ENCODE peak calls at places on chromosomes 7 and 10, in six cellular contexts. One of them, this sample, is unnamed.

GRCh38 chr10:43195557-43195956 is 57.3 kb downstream of the CSGALNACT2 start:
- DNase-seq in transverse colon: no peak
- DNase-seq in stomach: no peak
- DNase-seq in prostate gland: no peak
- DNase-seq in heart left ventricle: no peak
- DNase-seq in IMR-90: no peak
- DNase-seq in this sample: no peak

GRCh38 chr10:103921750-103922195 is 3.8 kb upstream of the STN1 start:
- DNase-seq in prostate gland: no peak
- DNase-seq in transverse colon: peak
- DNase-seq in IMR-90: peak
- DNase-seq in stomach: peak
- DNase-seq in heart left ventricle: no peak
- DNase-seq in this sample: no peak

GRCh38 chr7:99679400-99680191 is at the start of gene CYP3A5:
- DNase-seq in prostate gland: peak
- DNase-seq in transverse colon: peak
- DNase-seq in heart left ventricle: no peak
- DNase-seq in IMR-90: no peak
- DNase-seq in stomach: peak
- DNase-seq in this sample: peak

GRCh38 chr7:104023100-104023499 is 33.6 kb upstream of the RELN start:
- DNase-seq in stomach: no peak
- DNase-seq in IMR-90: no peak
- DNase-seq in transverse colon: no peak
- DNase-seq in heart left ventricle: no peak
- DNase-seq in prostate gland: no peak
- DNase-seq in this sample: no peak

GRCh38 chr7:29866490-29866930 is 60.2 kb downstream of the WIPF3 start:
- DNase-seq in heart left ventricle: peak
- DNase-seq in transverse colon: no peak
- DNase-seq in IMR-90: peak
- DNase-seq in stomach: peak
- DNase-seq in prostate gland: no peak
- DNase-seq in this sample: no peak

GRCh38 chr7:46486264-46487206 is 565.5 kb upstream of the IGFBP3 start:
- DNase-seq in stomach: no peak
- DNase-seq in heart left ventricle: peak
- DNase-seq in IMR-90: peak
- DNase-seq in prostate gland: no peak
- DNase-seq in transverse colon: peak
- DNase-seq in this sample: peak

GRCh38 chr10:45376364-45376801 is 2.4 kb downstream of the ALOX5 start:
- DNase-seq in IMR-90: no peak
- DNase-seq in heart left ventricle: no peak
- DNase-seq in transverse colon: no peak
- DNase-seq in stomach: no peak
- DNase-seq in prostate gland: no peak
- DNase-seq in this sample: no peak

GRCh38 chr10:80144302-80145131 is 12.0 kb downstream of the PLAC9 start:
- DNase-seq in transverse colon: peak
- DNase-seq in prostate gland: peak
- DNase-seq in heart left ventricle: no peak
- DNase-seq in IMR-90: no peak
- DNase-seq in stomach: peak
- DNase-seq in this sample: no peak

GRCh38 chr10:27391325-27391724 is 112.8 kb upstream of the RAB18 start:
- DNase-seq in stomach: no peak
- DNase-seq in heart left ventricle: no peak
- DNase-seq in IMR-90: no peak
- DNase-seq in transverse colon: no peak
- DNase-seq in prostate gland: no peak
- DNase-seq in this sample: no peak

GRCh38 chr10:633279-634245 is 55.9 kb downstream of the DIP2C start:
- DNase-seq in IMR-90: no peak
- DNase-seq in prostate gland: no peak
- DNase-seq in transverse colon: no peak
- DNase-seq in stomach: peak
- DNase-seq in heart left ventricle: peak
- DNase-seq in this sample: no peak

GRCh38 chr10:42962120-42962901 is 114.6 kb upstream of the RET start:
- DNase-seq in transverse colon: peak
- DNase-seq in stomach: peak
- DNase-seq in heart left ventricle: no peak
- DNase-seq in IMR-90: no peak
- DNase-seq in prostate gland: no peak
- DNase-seq in this sample: no peak

GRCh38 chr10:102405108-102405561 is 9.6 kb downstream of the NFKB2 start:
- DNase-seq in prostate gland: no peak
- DNase-seq in heart left ventricle: no peak
- DNase-seq in stomach: no peak
- DNase-seq in transverse colon: no peak
- DNase-seq in IMR-90: no peak
- DNase-seq in this sample: no peak

GRCh38 chr10:102402512-102402896 is 7.0 kb downstream of the NFKB2 start:
- DNase-seq in stomach: no peak
- DNase-seq in heart left ventricle: no peak
- DNase-seq in IMR-90: no peak
- DNase-seq in transverse colon: no peak
- DNase-seq in prostate gland: no peak
- DNase-seq in this sample: no peak

GRCh38 chr10:102403115-102403514 is 7.6 kb downstream of the NFKB2 start:
- DNase-seq in stomach: no peak
- DNase-seq in heart left ventricle: no peak
- DNase-seq in prostate gland: no peak
- DNase-seq in IMR-90: no peak
- DNase-seq in transverse colon: no peak
- DNase-seq in this sample: no peak

GRCh38 chr10:102405632-102406031 is 10.1 kb downstream of the NFKB2 start:
- DNase-seq in IMR-90: no peak
- DNase-seq in transverse colon: no peak
- DNase-seq in heart left ventricle: no peak
- DNase-seq in prostate gland: no peak
- DNase-seq in stomach: no peak
- DNase-seq in this sample: no peak

DNA sequence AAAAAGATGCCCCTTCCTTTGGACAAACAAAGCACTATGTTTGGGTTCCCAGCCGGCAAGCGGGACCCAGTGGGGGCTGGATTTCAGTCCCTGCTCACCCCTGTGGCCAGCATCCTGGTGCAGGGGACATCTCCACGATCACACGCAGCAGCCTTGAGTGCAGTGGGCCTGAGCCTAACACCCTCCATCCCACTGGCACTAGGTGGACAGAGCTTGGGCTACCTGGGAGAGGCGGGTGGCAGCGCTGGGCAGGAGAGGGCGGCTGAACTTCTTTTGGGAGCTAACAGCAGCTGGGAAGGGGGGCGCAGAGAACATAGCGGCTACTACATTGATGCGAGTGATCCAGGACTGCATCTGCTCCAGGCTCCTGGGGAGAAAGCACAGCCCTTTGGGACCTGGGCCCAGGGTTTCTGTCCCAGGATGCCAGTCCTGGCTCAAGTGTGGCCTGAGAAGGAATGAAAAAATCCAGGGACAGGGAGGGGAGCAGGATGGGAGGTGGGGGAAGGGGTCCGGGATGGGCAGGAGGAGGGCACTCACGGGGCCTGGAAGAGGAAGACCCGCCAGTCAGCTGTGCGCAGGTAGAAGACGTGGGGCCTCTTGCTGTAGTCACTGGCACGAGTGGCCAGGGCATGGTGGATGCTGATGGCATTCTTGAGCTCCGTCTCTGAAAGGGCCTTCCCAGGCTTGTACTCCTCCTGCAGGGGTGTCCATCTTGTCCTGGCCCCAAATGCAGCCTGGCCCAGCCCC is 9.0 kb downstream of the NFKB2 start:
- DNase-seq in prostate gland: no peak
- DNase-seq in stomach: no peak
- DNase-seq in IMR-90: no peak
- DNase-seq in heart left ventricle: no peak
- DNase-seq in transverse colon: no peak
- DNase-seq in this sample: no peak
- TF ChIP-seq POLR2A in prostate gland: no peak
- TF ChIP-seq POLR2A in stomach: no peak
- TF ChIP-seq POLR2A in IMR-90: no peak
- TF ChIP-seq POLR2A in heart left ventricle: no peak
- TF ChIP-seq POLR2A in transverse colon: no peak
- TF ChIP-seq POLR2A in this sample: no peak

DNA sequence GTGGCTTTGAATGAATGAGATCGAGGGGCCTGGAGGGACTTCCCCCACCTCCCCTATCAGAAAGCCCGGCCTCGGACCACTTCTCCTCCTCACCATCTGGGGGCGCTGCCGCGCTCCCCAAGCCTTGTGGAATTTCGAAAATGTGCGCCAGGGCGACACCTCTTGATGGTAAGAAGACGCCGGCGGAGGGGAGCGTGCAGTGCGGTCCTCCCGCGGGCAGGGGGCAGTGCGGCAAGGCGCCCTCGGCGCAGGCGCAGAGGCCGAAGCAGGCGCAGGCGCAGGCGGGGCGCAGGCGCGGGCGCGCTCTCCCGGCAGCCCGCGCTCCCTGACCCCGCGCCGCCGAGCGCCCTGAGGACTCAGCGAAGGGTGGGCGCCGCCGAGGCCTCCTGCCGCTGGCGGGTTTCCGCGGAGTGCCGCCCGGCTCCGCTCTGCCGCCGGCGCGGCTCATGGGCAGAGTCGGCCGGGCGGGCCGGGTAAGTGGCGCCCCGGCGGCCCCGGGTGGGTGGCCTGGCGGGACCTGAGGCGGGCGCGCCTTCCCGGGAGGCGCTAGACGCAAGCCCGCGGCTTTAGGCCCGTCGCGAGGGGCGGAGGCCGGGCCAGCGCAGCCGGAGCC is at the start of gene RBM17:
- DNase-seq in stomach: peak
- DNase-seq in IMR-90: peak
- DNase-seq in prostate gland: peak
- DNase-seq in transverse colon: peak
- DNase-seq in heart left ventricle: peak
- DNase-seq in this sample: peak
- TF ChIP-seq POLR2A in stomach: no peak
- TF ChIP-seq POLR2A in IMR-90: peak
- TF ChIP-seq POLR2A in prostate gland: peak
- TF ChIP-seq POLR2A in transverse colon: no peak
- TF ChIP-seq POLR2A in heart left ventricle: peak
- TF ChIP-seq POLR2A in this sample: peak

DNA sequence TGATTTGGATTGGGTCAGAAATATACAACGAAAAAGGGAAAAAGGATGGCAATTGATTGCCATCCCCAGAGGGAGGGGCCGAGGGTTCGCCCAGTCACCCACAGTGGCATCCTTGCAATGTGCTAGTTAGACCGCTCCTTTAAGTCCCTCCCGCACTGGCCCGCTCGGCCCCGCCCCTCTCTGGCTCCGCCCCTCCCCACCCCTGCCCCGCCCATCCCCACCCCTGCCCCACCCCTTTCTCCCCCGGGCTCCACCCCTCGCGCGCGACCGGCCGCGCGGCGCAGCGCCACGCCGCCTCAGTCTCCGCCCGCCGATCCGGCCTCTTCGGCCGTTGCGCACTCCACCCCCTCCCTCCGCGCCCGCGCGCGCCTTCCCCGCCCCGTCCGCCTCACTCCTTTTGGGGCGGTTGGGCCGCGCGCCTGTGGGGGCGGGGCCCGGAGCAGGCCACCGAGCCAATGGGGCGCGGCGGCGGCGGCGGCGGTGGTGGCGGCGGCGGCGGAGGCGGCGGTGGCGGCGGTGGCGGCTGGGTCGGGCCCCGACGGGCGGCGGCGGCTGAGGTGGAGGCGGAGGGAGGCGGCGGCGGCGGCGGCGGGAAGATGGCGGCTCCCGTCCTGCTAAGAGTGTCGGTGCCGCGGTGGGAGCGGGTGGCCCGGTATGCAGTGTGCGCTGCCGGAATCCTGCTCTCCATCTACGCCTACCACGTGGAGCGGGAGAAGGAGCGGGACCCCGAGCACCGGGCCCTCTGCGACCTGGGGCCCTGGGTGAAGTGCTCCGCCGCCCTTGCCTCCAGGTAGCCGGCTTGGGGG is at the start of gene VKORC1L1:
- DNase-seq in transverse colon: peak
- DNase-seq in IMR-90: peak
- DNase-seq in heart left ventricle: peak
- DNase-seq in stomach: peak
- DNase-seq in prostate gland: peak
- DNase-seq in this sample: peak
- TF ChIP-seq POLR2A in transverse colon: peak
- TF ChIP-seq POLR2A in IMR-90: peak
- TF ChIP-seq POLR2A in heart left ventricle: peak
- TF ChIP-seq POLR2A in stomach: no peak
- TF ChIP-seq POLR2A in prostate gland: peak
- TF ChIP-seq POLR2A in this sample: peak

GRCh38 chr10:102120987-102121738 is 995 bp upstream of the LDB1 start:
- DNase-seq in transverse colon: peak
- DNase-seq in heart left ventricle: peak
- DNase-seq in prostate gland: peak
- DNase-seq in IMR-90: peak
- DNase-seq in stomach: peak
- DNase-seq in this sample: peak
- TF ChIP-seq POLR2A in transverse colon: peak
- TF ChIP-seq POLR2A in heart left ventricle: no peak
- TF ChIP-seq POLR2A in prostate gland: no peak
- TF ChIP-seq POLR2A in IMR-90: no peak
- TF ChIP-seq POLR2A in stomach: no peak
- TF ChIP-seq POLR2A in this sample: peak

This sample was measured in H54.